ENCODE peak calls at places on chromosomes 13 and 19, in five cellular contexts. R is HT-29; Z is progenitor cell of endocrine pancreas; F is right cardiac atrium; H is stimulated activated CD8-positive, alpha-beta memory T cell treated with anti-CD3 and anti-CD28 coated beads, Interleukin-15, amount 100 ng/mL, for 1 hour. V is an unnamed sample.

GRCh38 chr19:19751846-19752245 is 18.9 kb upstream of the ZNF14 start:
- DNase-seq in R (no peak), Z (no peak), F (no peak), H (no peak), V (no peak)

GRCh38 chr13:47337781-47338507 is 441.1 kb upstream of the HTR2A start:
- DNase-seq in R (no peak), Z (no peak), F (no peak), H (no peak), V (no peak)

GRCh38 chr13:67273001-67273400 is 42.9 kb upstream of the PCDH9 start:
- DNase-seq in R (no peak), Z (no peak), F (no peak), H (no peak), V (no peak)

GRCh38 chr19:17952041-17952976 is 14.6 kb upstream of the KCNN1 start:
- DNase-seq in R (no peak), Z (no peak), F (no peak), H (no peak), V (no peak)

GRCh38 chr19:48497728-48498575 is 13.7 kb downstream of the LMTK3 start:
- DNase-seq in R (no peak), Z (no peak), F (no peak), H (no peak), V (no peak)

GRCh38 chr13:113049521-113049941 is 56.1 kb upstream of the F7 start:
- DNase-seq in R (no peak), Z (no peak), F (no peak), H (no peak), V (no peak)

GRCh38 chr13:43085545-43085944 is 62.2 kb downstream of the DNAJC15 start:
- DNase-seq in R (peak), Z (no peak), F (no peak), H (no peak), V (no peak)

GRCh38 chr19:44912854-44913253 is 1.6 kb upstream of the APOC1 start:
- DNase-seq in R (no peak), Z (no peak), F (no peak), H (no peak), V (no peak)

GRCh38 chr13:64078480-64078936 is 2662.9 kb upstream of the PCDH20 start:
- DNase-seq in R (no peak), Z (no peak), F (no peak), H (no peak), V (no peak)

GRCh38 chr13:100300708-100301107 is 211.8 kb downstream of the PCCA start:
- DNase-seq in R (no peak), Z (no peak), F (no peak), H (no peak), V (no peak)

GRCh38 chr13:40485611-40486517 is 180.6 kb downstream of the FOXO1 start:
- DNase-seq in R (no peak), Z (no peak), F (no peak), H (peak), V (peak)